ENCODE peak calls at places on chromosomes 3 and 15, in five cellular contexts. F is breast epithelium; P is CD8-positive, alpha-beta T cell; B is upper lobe of right lung; J is RWPE1. Z is an unnamed sample.

GRCh38 chr3:48989126-48989795 is 780 bp upstream of the P4HTM start:
- DNase-seq in B (no peak), J (no peak), F (no peak), P (no peak), Z (no peak)

GRCh38 chr3:131072099-131072559 is 45.5 kb downstream of the NEK11 start:
- DNase-seq in J (no peak), B (no peak), P (no peak), F (no peak), Z (no peak)

GRCh38 chr3:58422756-58423324 is 10.8 kb downstream of the PDHB start:
- DNase-seq in F (no peak), J (no peak), B (no peak), P (no peak), Z (no peak)

GRCh38 chr3:116413319-116413718 is 32.0 kb downstream of the LSAMP start:
- DNase-seq in B (no peak), J (no peak), P (no peak), F (no peak), Z (no peak)

GRCh38 chr3:133380481-133381225 is 19.2 kb upstream of the BFSP2 start:
- DNase-seq in B (no peak), P (no peak), F (no peak), J (no peak), Z (no peak)

GRCh38 chr3:70608434-70608833 is 296.0 kb upstream of the MDFIC2 start:
- DNase-seq in B (no peak), J (no peak), P (no peak), F (no peak), Z (no peak)

GRCh38 chr3:56981445-56982230 is 78.8 kb upstream of the SPATA12 start:
- DNase-seq in F (no peak), P (no peak), J (no peak), B (no peak), Z (no peak)

GRCh38 chr3:78940128-78940527 is 827.7 kb downstream of the ROBO1 start:
- DNase-seq in J (no peak), B (no peak), P (no peak), F (no peak), Z (no peak)

GRCh38 chr15:71333839-71334238 is 218.6 kb downstream of the THSD4 start:
- DNase-seq in B (no peak), P (no peak), J (no peak), F (no peak), Z (no peak)

GRCh38 chr3:164360738-164361376 is 717.4 kb downstream of the SI start:
- DNase-seq in F (no peak), B (no peak), J (no peak), P (no peak), Z (no peak)

GRCh38 chr15:57048930-57049550 is 130.6 kb downstream of the TCF12 start:
- DNase-seq in J (no peak), P (no peak), F (no peak), B (no peak), Z (no peak)

GRCh38 chr3:127964053-127964452 is 49.0 kb downstream of the KBTBD12 start:
- DNase-seq in B (no peak), P (no peak), F (no peak), J (no peak), Z (peak; percentile 40)

GRCh38 chr3:117486709-117487394 is 777.3 kb downstream of the TUSC7 start:
- DNase-seq in B (no peak), P (no peak), F (no peak), J (no peak), Z (no peak)

GRCh38 chr3:12601072-12601471 is 44.2 kb downstream of the MKRN2 start:
- DNase-seq in F (no peak), B (no peak), P (no peak), J (no peak), Z (no peak)

GRCh38 chr3:150081084-150081483 is 110.4 kb upstream of the PFN2 start:
- DNase-seq in F (no peak), P (no peak), B (no peak), J (peak; percentile 31), Z (no peak)

GRCh38 chr15:88012233-88012632 is 244.3 kb downstream of the NTRK3 start:
- DNase-seq in F (no peak), P (no peak), B (no peak), J (no peak), Z (peak; percentile 15)

GRCh38 chr3:57545636-57546268 is 1.6 kb upstream of the DNAH12 start:
- DNase-seq in J (no peak), F (no peak), P (no peak), B (no peak), Z (peak; percentile 69)

GRCh38 chr3:152175576-152175883 is 93.2 kb upstream of the MBNL1 start:
- DNase-seq in F (no peak), J (peak; percentile 73), P (no peak), B (no peak), Z (no peak)

GRCh38 chr3:10548997-10549396 is 43.6 kb upstream of the ATP2B2 start:
- DNase-seq in F (no peak), B (peak; percentile 20), J (no peak), P (no peak), Z (no peak)

GRCh38 chr3:7950890-7951289 is 550.7 kb upstream of the LMCD1 start:
- DNase-seq in J (no peak), F (no peak), P (no peak), B (no peak), Z (no peak)

GRCh38 chr3:141335531-141336042 is 32.7 kb upstream of the ZBTB38 start:
- DNase-seq in J (no peak), F (no peak), B (no peak), P (no peak), Z (no peak)

GRCh38 chr15:39770748-39771689 is 11.6 kb downstream of the FSIP1 start:
- DNase-seq in J (no peak), B (no peak), F (no peak), P (no peak), Z (no peak)

GRCh38 chr15:92003515-92004067 is 150.1 kb downstream of the SLCO3A1 start:
- DNase-seq in B (no peak), P (no peak), J (no peak), F (no peak), Z (no peak)

GRCh38 chr3:119418641-119419040 is 44.8 kb downstream of the TMEM39A start:
- DNase-seq in J (no peak), P (no peak), F (no peak), B (no peak), Z (no peak)

GRCh38 chr3:31423522-31423921 is 109.2 kb upstream of the STT3B start:
- DNase-seq in P (no peak), F (no peak), J (no peak), B (no peak), Z (no peak)

GRCh38 chr3:377158-377561 is 180.6 kb downstream of the CHL1 start:
- DNase-seq in B (no peak), P (no peak), F (no peak), J (no peak), Z (no peak)

GRCh38 chr3:177574232-177574856 is 377.1 kb upstream of the TBL1XR1 start:
- DNase-seq in F (no peak), J (no peak), B (no peak), P (no peak), Z (peak; percentile 80)

GRCh38 chr3:87442460-87442859 is 166.1 kb upstream of the POU1F1 start:
- DNase-seq in B (no peak), F (no peak), J (no peak), P (no peak), Z (no peak)

GRCh38 chr15:38254065-38254883 is 1.6 kb downstream of the SPRED1 start:
- DNase-seq in F (peak; percentile 60), B (no peak), J (peak; percentile 82), P (peak; percentile 4), Z (peak; percentile 56)

GRCh38 chr3:39126532-39127071 is 19.1 kb downstream of the TTC21A start:
- DNase-seq in P (no peak), J (no peak), B (no peak), F (peak; percentile 43), Z (peak; percentile 81)

GRCh38 chr3:197404754-197405153 is 106.3 kb upstream of the DLG1 start:
- DNase-seq in P (no peak), B (peak; percentile 42), J (no peak), F (no peak), Z (no peak)

GRCh38 chr15:64354683-64355558 is 1.1 kb downstream of the CSNK1G1 start:
- DNase-seq in P (peak; percentile 3), J (no peak), B (no peak), F (no peak), Z (no peak)

GRCh38 chr3:10373686-10374261 is 52.9 kb upstream of the SEC13 start:
- DNase-seq in B (no peak), F (no peak), J (no peak), P (no peak), Z (no peak)

GRCh38 chr3:138594150-138594934 is at the start of gene CEP70:
- DNase-seq in F (peak; percentile 94), B (peak; percentile 97), J (peak; percentile 91), P (peak; percentile 83), Z (peak; percentile 95)

GRCh38 chr3:38731522-38731921 is 82.0 kb upstream of the SCN5A start:
- DNase-seq in F (no peak), J (no peak), P (no peak), B (no peak), Z (no peak)

GRCh38 chr3:194003128-194004057 is 132.6 kb upstream of the HES1 start:
- DNase-seq in J (peak; percentile 92), P (no peak), F (peak; percentile 62), B (peak; percentile 95), Z (peak; percentile 96)
- H3K27ac ChIP-seq in J (peak overlapping the region; percentile 99), P (no peak overlapping the region), F (peak overlapping the region; percentile 87), B (peak overlapping the region; percentile 73), Z (peak overlapping the region; percentile 83)

GRCh38 chr3:155080692-155081091 is 573 bp downstream of the MME start:
- DNase-seq in P (no peak), J (no peak), F (no peak), B (no peak), Z (no peak)
- H3K27ac ChIP-seq in P (no peak overlapping the region), J (no peak overlapping the region), F (peak overlapping the region; percentile 60), B (peak overlapping the region; percentile 63), Z (no peak overlapping the region)

GRCh38 chr3:139934557-139935070 is 371 bp upstream of the CLSTN2 start:
- DNase-seq in B (peak; percentile 65), J (no peak), P (no peak), F (no peak), Z (peak; percentile 83)
- H3K27ac ChIP-seq in B (no peak overlapping the region), J (no peak overlapping the region), P (no peak overlapping the region), F (no peak overlapping the region), Z (no peak overlapping the region)

GRCh38 chr3:126153695-126154360 is 26.6 kb downstream of the ALDH1L1 start:
- DNase-seq in F (no peak), B (peak; percentile 46), J (no peak), P (no peak), Z (no peak)
- H3K27ac ChIP-seq in F (no peak overlapping the region), B (no peak overlapping the region), J (no peak overlapping the region), P (no peak overlapping the region), Z (no peak overlapping the region)

DNA sequence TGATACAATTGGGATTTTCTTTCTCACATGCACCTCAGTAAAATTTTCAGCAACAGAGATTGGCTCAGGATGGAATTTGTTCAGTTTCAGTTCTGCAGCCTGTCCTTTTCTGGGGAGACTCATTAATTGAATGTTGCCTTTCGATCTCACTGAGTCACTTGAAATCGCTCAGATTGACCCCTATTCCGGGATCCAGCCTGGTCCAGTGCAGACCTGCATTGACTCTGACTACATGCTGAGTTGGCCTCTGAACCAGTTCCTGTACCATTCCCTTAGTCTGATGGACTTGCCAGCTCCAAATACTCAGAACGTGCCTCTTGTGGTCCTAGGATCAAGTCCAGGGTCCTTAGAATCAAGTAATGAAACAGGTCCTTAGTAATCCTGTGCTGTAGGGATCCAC is 9.4 kb downstream of the IGF1R start:
- DNase-seq in F (no peak), P (no peak), J (peak; percentile 77), B (no peak), Z (no peak)
- H3K27ac ChIP-seq in F (no peak overlapping the region), P (no peak overlapping the region), J (peak overlapping the region; percentile 44), B (no peak overlapping the region), Z (no peak overlapping the region)

GRCh38 chr3:66001626-66002025 is 37.1 kb downstream of the MAGI1 start:
- DNase-seq in F (no peak), J (no peak), B (no peak), P (no peak), Z (no peak)
- H3K27ac ChIP-seq in F (peak overlapping the region; percentile 34), J (no peak overlapping the region), B (no peak overlapping the region), P (no peak overlapping the region), Z (peak overlapping the region; percentile 73)

Z was measured in right cardiac atrium.